ENCODE peak calls at places on chromosomes 4 and X, in seven cellular contexts. T, A, G, W, E, K and C are unnamed samples.

GRCh38 chr4:128596844-128597243 is 212.7 kb upstream of the JADE1 start:
- DNase-seq in K (no peak), G (no peak), W (no peak), T (no peak), E (no peak), A (peak; percentile 65), C (no peak)

GRCh38 chrX:133810925-133811324 is 174.5 kb downstream of the GPC3 start:
- DNase-seq in E (no peak), W (no peak), G (no peak), K (no peak), T (no peak), A (no peak), C (no peak)

GRCh38 chr4:83771113-83771705 is 235.3 kb downstream of the GPAT3 start:
- DNase-seq in T (no peak), K (no peak), E (no peak), G (peak; percentile 6), W (no peak), A (peak; percentile 59), C (no peak)

GRCh38 chr4:91838181-91838861 is 465.4 kb upstream of the GRID2 start:
- DNase-seq in K (no peak), T (no peak), E (no peak), W (no peak), A (no peak), G (no peak), C (no peak)

GRCh38 chr4:127856485-127857447 is 23.9 kb upstream of the PLK4 start:
- DNase-seq in K (no peak), W (no peak), G (no peak), E (no peak), A (no peak), T (no peak), C (no peak)

GRCh38 chr4:82715731-82716617 is 82.6 kb downstream of the SCD5 start:
- DNase-seq in W (no peak), A (no peak), G (no peak), E (no peak), T (no peak), K (no peak), C (no peak)

GRCh38 chr4:155745984-155746383 is 12.8 kb upstream of the GUCY1B1 start:
- DNase-seq in A (no peak), G (no peak), E (no peak), W (no peak), K (no peak), T (no peak), C (no peak)

GRCh38 chrX:130347336-130347735 is 7.6 kb downstream of the SLC25A14 start:
- DNase-seq in W (no peak), K (no peak), G (no peak), A (no peak), T (no peak), E (no peak), C (no peak)

GRCh38 chr4:180789929-180790328 is 1453.3 kb upstream of the TENM3 start:
- DNase-seq in K (no peak), A (no peak), T (no peak), E (no peak), G (no peak), W (no peak), C (no peak)

GRCh38 chrX:111168314-111168713 is 72.3 kb downstream of the PAK3 start:
- DNase-seq in K (no peak), T (no peak), E (no peak), W (no peak), G (peak; percentile 3), A (peak; percentile 25), C (no peak)

GRCh38 chr4:19772581-19772980 is 479.1 kb upstream of the SLIT2 start:
- DNase-seq in A (no peak), K (no peak), T (no peak), E (no peak), W (no peak), G (no peak), C (no peak)

GRCh38 chrX:19683817-19684216 is 168.5 kb upstream of the MAP3K15 start:
- DNase-seq in W (no peak), E (no peak), G (no peak), K (no peak), A (no peak), T (no peak), C (no peak)

GRCh38 chrX:37302569-37302968 is 46.6 kb upstream of the PRRG1 start:
- DNase-seq in E (no peak), K (peak; percentile 5), A (no peak), G (no peak), T (no peak), W (no peak), C (no peak)

GRCh38 chrX:154818916-154819770 is 13.9 kb upstream of the MPP1 start:
- DNase-seq in G (no peak), T (no peak), A (no peak), E (no peak), W (no peak), K (no peak), C (no peak)

GRCh38 chr4:105280338-105280809 is 133.7 kb downstream of the TET2 start:
- DNase-seq in T (no peak), E (no peak), W (no peak), G (no peak), A (no peak), K (no peak), C (no peak)

GRCh38 chrX:49919617-49920016 is 2.8 kb upstream of the CLCN5 start:
- DNase-seq in E (no peak), K (peak; percentile 41), G (peak; percentile 56), T (peak; percentile 75), W (no peak), A (peak; percentile 14), C (peak; percentile 22)

GRCh38 chrX:21741869-21742701 is 15.8 kb downstream of the SMPX start:
- DNase-seq in T (peak; percentile 67), A (no peak), K (peak; percentile 15), G (no peak), W (no peak), E (no peak), C (no peak)

GRCh38 chr4:182938213-182938645 is 21.0 kb upstream of the DCTD start:
- DNase-seq in K (peak; percentile 78), G (peak; percentile 84), T (peak; percentile 77), E (no peak), W (peak; percentile 86), A (peak; percentile 66), C (peak; percentile 82)

GRCh38 chr4:113316879-113317278 is 267.4 kb downstream of the ANK2 start:
- DNase-seq in T (no peak), G (peak; percentile 20), K (no peak), W (no peak), E (no peak), A (no peak), C (no peak)

DNA sequence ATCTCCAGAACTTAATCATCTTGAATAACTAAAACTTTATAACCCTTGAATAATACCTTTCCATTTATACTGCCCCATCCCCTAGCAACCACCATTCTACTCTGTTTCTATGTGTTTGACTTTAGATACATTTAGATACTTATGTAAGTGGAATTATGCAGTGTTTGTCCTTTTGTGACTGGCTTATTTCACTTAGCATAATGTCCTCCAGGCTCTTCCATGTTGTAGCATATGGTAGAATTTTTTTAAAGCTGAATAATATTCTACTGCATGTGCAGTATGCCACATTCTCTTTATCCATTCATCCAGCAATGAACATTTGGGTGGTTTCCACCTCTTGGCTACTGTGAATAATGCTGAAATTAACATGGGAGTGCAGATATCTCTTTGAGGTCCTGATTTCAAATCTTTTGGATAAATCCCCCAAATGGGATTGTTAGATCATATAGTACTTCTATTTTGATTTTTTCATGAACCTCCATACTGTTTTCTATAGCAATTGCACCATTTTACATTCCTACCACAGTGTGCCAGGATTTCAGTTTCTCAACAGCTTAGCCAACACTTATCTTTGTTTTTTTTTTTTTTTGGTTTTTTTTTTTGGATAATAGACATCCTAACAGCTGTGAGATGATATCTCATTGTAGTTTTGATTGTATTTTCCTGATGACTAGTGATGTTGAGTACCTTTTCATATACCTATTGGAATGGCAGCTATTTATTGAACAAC is 105.8 kb upstream of the LNX1 start:
- DNase-seq in K (no peak), A (no peak), W (no peak), T (no peak), E (no peak), G (no peak), C (no peak)
- H3K9me3 ChIP-seq in K (no peaks in the 10 kb centered on the region), A (no peaks in the 10 kb centered on the region), W (no peaks in the 10 kb centered on the region), T (no peaks in the 10 kb centered on the region), E (no peaks in the 10 kb centered on the region), G (no peaks in the 10 kb centered on the region), C (no peaks in the 10 kb centered on the region)

DNA sequence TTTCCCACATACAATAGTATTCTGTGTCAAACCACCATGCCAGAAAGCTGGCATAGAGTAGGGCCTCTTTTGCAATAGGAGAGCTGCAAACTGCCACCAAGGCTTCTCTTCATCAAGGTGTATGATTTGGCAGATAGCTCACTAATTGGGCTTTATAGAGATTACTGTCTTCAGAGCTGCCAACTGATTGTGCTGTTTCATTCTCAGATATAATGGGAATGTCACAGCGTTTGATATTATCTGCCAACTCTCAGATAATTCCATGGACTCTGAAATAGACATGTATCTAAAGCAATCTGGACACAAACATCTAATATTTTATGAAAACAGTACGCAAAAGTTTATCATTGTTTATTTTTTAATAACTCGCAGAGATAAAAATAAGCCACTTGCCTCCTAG is 1289.1 kb downstream of the STIM2 start:
- DNase-seq in G (no peak), A (no peak), E (no peak), K (no peak), W (no peak), T (no peak), C (no peak)
- TF ChIP-seq EP300 in G (no peak), A (no peak), E (no peak), K (no peak), W (no peak), T (no peak), C (no peak)

DNA sequence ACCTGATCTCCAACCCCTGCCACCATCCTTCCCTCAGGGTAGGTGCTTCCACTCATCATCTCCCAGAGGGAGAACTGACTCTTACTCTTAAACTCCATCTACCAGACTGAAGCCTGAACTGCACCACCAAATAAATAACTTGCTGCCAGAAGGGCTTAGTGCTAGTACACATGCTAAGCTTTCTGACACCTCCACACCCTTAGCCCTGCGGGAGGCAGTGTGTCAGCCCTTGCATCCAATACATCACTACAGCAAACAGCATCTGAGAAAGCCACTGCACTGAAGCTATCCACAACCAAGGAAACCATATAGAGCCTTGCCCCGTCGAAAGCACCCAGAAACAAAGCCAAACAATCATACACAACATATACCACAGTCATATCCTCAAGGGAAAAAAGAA is 68.6 kb upstream of the MCF2 start:
- DNase-seq in W (no peak), G (no peak), K (no peak), E (no peak), T (no peak), A (no peak), C (no peak)
- H3K9me3 ChIP-seq in W (no peaks in the 10 kb centered on the region), G (no peaks in the 10 kb centered on the region), K (no peaks in the 10 kb centered on the region), E (no peaks in the 10 kb centered on the region), T (no peaks in the 10 kb centered on the region), A (no peaks in the 10 kb centered on the region), C (no peaks in the 10 kb centered on the region)

DNA sequence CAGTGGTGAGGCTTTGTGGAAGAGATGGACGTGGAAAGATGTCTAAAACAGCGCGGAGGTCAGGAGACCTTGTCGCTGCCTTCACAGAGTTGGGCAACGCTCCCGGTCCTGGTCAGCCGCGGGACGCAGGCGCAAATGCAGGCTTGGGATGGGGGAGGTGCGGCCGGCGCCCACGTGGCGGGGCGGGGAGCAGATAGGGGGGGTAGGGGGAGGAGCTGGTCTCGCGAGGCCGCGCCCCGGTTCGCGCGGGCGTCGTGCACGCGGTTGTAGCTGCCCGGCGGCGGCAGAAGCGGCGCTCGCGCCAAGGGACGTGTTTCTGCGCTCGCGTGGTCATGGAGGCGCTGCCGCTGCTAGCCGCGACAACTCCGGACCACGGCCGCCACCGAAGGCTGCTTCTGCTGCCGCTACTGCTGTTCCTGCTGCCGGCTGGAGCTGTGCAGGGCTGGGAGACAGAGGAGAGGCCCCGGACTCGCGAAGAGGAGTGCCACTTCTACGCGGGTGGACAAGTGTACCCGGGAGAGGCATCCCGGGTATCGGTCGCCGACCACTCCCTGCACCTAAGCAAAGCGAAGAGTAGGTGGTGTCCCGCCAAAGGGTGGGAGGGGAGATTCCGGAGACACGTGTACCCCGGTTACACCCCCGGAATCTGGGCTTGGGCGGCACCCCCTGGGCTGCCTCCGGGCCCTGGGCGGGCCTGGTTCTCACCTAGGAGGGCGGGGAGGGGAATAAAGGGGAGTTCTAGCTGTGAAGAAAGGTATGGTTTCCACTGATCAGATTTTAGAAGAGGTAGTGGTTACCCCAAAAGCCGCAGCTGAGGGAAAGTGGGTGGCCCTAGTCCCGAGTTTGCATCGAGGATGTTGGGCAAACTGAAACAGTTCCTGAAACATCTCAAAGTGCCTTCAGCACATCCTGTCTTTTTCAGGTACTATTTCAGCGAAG is at the start of gene PRDX4:
- DNase-seq in A (peak; percentile 94), E (peak; percentile 92), G (peak; percentile 95), T (peak; percentile 96), K (peak; percentile 69), W (peak; percentile 89), C (peak; percentile 97)
- TF ChIP-seq EP300 in A (no peak), E (no peak), G (no peak), T (no peak), K (peak; percentile 76), W (no peak), C (no peak)